ENCODE peak calls at places on chromosomes 13 and 19, in six cellular contexts. Z is CD4-positive, CD25-positive, alpha-beta regulatory T cell; M is uterus; L is brain pericyte; E is Calu3; C is type B pancreatic cell. T is an unnamed sample.

GRCh38 chr19:51550848-51551672 is 19.6 kb upstream of the SIGLEC6 start:
- DNase-seq in Z (no peak), M (no peak), L (no peak), E (no peak), C (no peak), T (no peak)

GRCh38 chr13:30864352-30865130 is 41.5 kb upstream of the MEDAG start:
- DNase-seq in Z (no peak), M (peak), L (peak), E (no peak), C (no peak), T (no peak)

GRCh38 chr19:15936173-15936572 is 1.8 kb upstream of the CYP4F11 start:
- DNase-seq in Z (no peak), M (no peak), L (no peak), E (no peak), C (no peak), T (no peak)

GRCh38 chr19:12544401-12544876 is 6.8 kb downstream of the ZNF564 start:
- DNase-seq in Z (no peak), M (no peak), L (no peak), E (no peak), C (no peak), T (no peak)

GRCh38 chr13:50916701-50917184 is 7.2 kb downstream of the RNASEH2B start:
- DNase-seq in Z (no peak), M (no peak), L (no peak), E (no peak), C (no peak), T (peak)

GRCh38 chr13:59360108-59360507 is 803.6 kb downstream of the DIAPH3 start:
- DNase-seq in Z (no peak), M (no peak), L (no peak), E (no peak), C (no peak), T (no peak)

GRCh38 chr19:50024719-50025021 is 502 bp downstream of the VRK3 start:
- DNase-seq in Z (no peak), M (no peak), L (no peak), E (no peak), C (no peak), T (no peak)

GRCh38 chr13:107715496-107715895 is 499.8 kb downstream of the LIG4 start:
- DNase-seq in Z (no peak), M (no peak), L (no peak), E (no peak), C (no peak), T (no peak)

GRCh38 chr19:58570770-58571574 is 2.2 kb downstream of the MZF1 start:
- DNase-seq in Z (no peak), M (peak), L (no peak), E (no peak), C (no peak), T (peak)

GRCh38 chr19:45446295-45446694 is 21.5 kb upstream of the FOSB start:
- DNase-seq in Z (no peak), M (no peak), L (no peak), E (peak), C (no peak), T (no peak)

GRCh38 chr13:84744203-84744602 is 861.9 kb upstream of the SLITRK1 start:
- DNase-seq in Z (no peak), M (no peak), L (no peak), E (no peak), C (no peak), T (no peak)

GRCh38 chr13:25213716-25214115 is 41.6 kb upstream of the AMER2 start:
- DNase-seq in Z (no peak), M (no peak), L (no peak), E (no peak), C (no peak), T (no peak)

GRCh38 chr13:25581351-25581750 is 209.6 kb downstream of the ATP8A2 start:
- DNase-seq in Z (no peak), M (no peak), L (no peak), E (no peak), C (no peak), T (no peak)

GRCh38 chr19:43784981-43785808 is 4.4 kb upstream of the KCNN4 start:
- DNase-seq in Z (peak), M (peak), L (no peak), E (peak), C (no peak), T (no peak)

GRCh38 chr19:16342002-16342715 is 17.5 kb downstream of the KLF2 start:
- DNase-seq in Z (no peak), M (no peak), L (no peak), E (no peak), C (no peak), T (peak)

GRCh38 chr19:3178377-3178972 is at the start of gene S1PR4:
- DNase-seq in Z (peak), M (no peak), L (no peak), E (no peak), C (peak), T (no peak)

GRCh38 chr19:39320948-39321831 is 527 bp upstream of the LRFN1 start:
- DNase-seq in Z (no peak), M (no peak), L (no peak), E (no peak), C (no peak), T (no peak)

GRCh38 chr19:34793562-34793961 is 20.5 kb upstream of the ZNF599 start:
- DNase-seq in Z (no peak), M (no peak), L (no peak), E (no peak), C (no peak), T (no peak)

GRCh38 chr19:35352448-35353304 is 5.0 kb downstream of the FFAR1 start:
- DNase-seq in Z (peak), M (peak), L (no peak), E (peak), C (peak), T (peak)

GRCh38 chr13:59458908-59459579 is 704.7 kb downstream of the DIAPH3 start:
- DNase-seq in Z (no peak), M (no peak), L (peak), E (no peak), C (no peak), T (no peak)

GRCh38 chr19:10000171-10000826 is 10.0 kb downstream of the COL5A3 start:
- DNase-seq in Z (peak), M (peak), L (no peak), E (peak), C (no peak), T (peak)

GRCh38 chr13:114194853-114195252 is 15.8 kb downstream of the CFAP97D2 start:
- DNase-seq in Z (no peak), M (no peak), L (no peak), E (no peak), C (no peak), T (no peak)

GRCh38 chr13:36395280-36395679 is 37.0 kb upstream of the CCNA1 start:
- DNase-seq in Z (no peak), M (no peak), L (no peak), E (no peak), C (no peak), T (no peak)

GRCh38 chr13:36766295-36766694 is 52.7 kb upstream of the RFXAP start:
- DNase-seq in Z (no peak), M (no peak), L (no peak), E (peak), C (no peak), T (no peak)

GRCh38 chr19:30144242-30144758 is 202.3 kb downstream of the URI1 start:
- DNase-seq in Z (no peak), M (no peak), L (no peak), E (no peak), C (no peak), T (no peak)

GRCh38 chr19:11142528-11143171 is 12.9 kb downstream of the SPC24 start:
- DNase-seq in Z (no peak), M (peak), L (peak), E (peak), C (peak), T (peak)

GRCh38 chr19:40055832-40056504 is at the start of gene ZNF780B:
- DNase-seq in Z (peak), M (peak), L (no peak), E (peak), C (peak), T (peak)

GRCh38 chr13:27822873-27823311 is 30.6 kb downstream of the GSX1 start:
- DNase-seq in Z (no peak), M (no peak), L (no peak), E (no peak), C (no peak), T (no peak)

GRCh38 chr13:52751196-52751595 is 11.6 kb upstream of the CNMD start:
- DNase-seq in Z (no peak), M (no peak), L (no peak), E (no peak), C (no peak), T (no peak)

GRCh38 chr19:16369664-16370576 is 45.3 kb downstream of the KLF2 start:
- DNase-seq in Z (peak), M (no peak), L (no peak), E (no peak), C (no peak), T (no peak)

GRCh38 chr13:114002009-114002544 is 28.2 kb upstream of the C13orf46 start:
- DNase-seq in Z (no peak), M (no peak), L (no peak), E (no peak), C (no peak), T (no peak)

GRCh38 chr13:106417467-106418110 is 117.9 kb downstream of the EFNB2 start:
- DNase-seq in Z (no peak), M (no peak), L (no peak), E (no peak), C (no peak), T (no peak)

GRCh38 chr19:39499932-39500331 is 1.2 kb downstream of the DLL3 start:
- DNase-seq in Z (no peak), M (no peak), L (no peak), E (no peak), C (no peak), T (no peak)

GRCh38 chr19:48796468-48797083 is 14.3 kb downstream of the BCAT2 start:
- DNase-seq in Z (no peak), M (peak), L (no peak), E (no peak), C (no peak), T (no peak)

GRCh38 chr13:39634956-39635355 is 20.5 kb upstream of the COG6 start:
- DNase-seq in Z (no peak), M (no peak), L (no peak), E (no peak), C (no peak), T (no peak)

GRCh38 chr19:15702590-15702930 is 25.3 kb upstream of the OR10H2 start:
- DNase-seq in Z (no peak), M (peak), L (no peak), E (peak), C (no peak), T (peak)

GRCh38 chr13:37409756-37410155 is 188.8 kb downstream of the POSTN start:
- DNase-seq in Z (no peak), M (no peak), L (no peak), E (no peak), C (no peak), T (no peak)

GRCh38 chr13:82147526-82147925 is 1734.7 kb downstream of the SLITRK1 start:
- DNase-seq in Z (no peak), M (no peak), L (no peak), E (no peak), C (no peak), T (no peak)

T was measured in left ventricle myocardium inferior.